ENCODE peak calls at places on chromosomes 16 and 17, in four cellular contexts. V is psoas muscle, S is breast epithelium, F is tibial artery. T is an unnamed sample.

GRCh38 chr17:79188048-79188447 is 113.4 kb downstream of the ENGASE start:
- DNase-seq in V (no peak), S (no peak), F (no peak), T (no peak)

GRCh38 chr17:3907483-3908216 is 8.6 kb downstream of the P2RX1 start:
- DNase-seq in V (no peak), S (no peak), F (no peak), T (no peak)

GRCh38 chr16:72939247-72939646 is 108.7 kb downstream of the ZFHX3 start:
- DNase-seq in V (peak; percentile 48), S (no peak), F (peak; percentile 79), T (no peak)

GRCh38 chr16:30523768-30524574 is 2.4 kb downstream of the ZNF768 start:
- DNase-seq in V (peak; percentile 40), S (no peak), F (no peak), T (no peak)

GRCh38 chr16:29775742-29776408 is 2.2 kb upstream of the ZG16 start:
- DNase-seq in V (no peak), S (no peak), F (no peak), T (no peak)

GRCh38 chr17:28228109-28228840 is 90.7 kb upstream of the TMEM97 start:
- DNase-seq in V (no peak), S (no peak), F (no peak), T (no peak)

GRCh38 chr17:42132941-42133340 is 10.3 kb downstream of the HSPB9 start:
- DNase-seq in V (peak; percentile 63), S (peak; percentile 75), F (peak; percentile 66), T (no peak)

GRCh38 chr17:43949777-43950176 is 4.0 kb downstream of the PYY start:
- DNase-seq in V (no peak), S (no peak), F (no peak), T (no peak)

GRCh38 chr16:23469814-23470213 is 16.8 kb upstream of the COG7 start:
- DNase-seq in V (no peak), S (peak; percentile 66), F (no peak), T (no peak)

GRCh38 chr17:61139219-61139618 is 260.4 kb upstream of the TBX2 start:
- DNase-seq in V (no peak), S (peak; percentile 32), F (peak; percentile 40), T (no peak)

GRCh38 chr17:66403846-66404597 is 101.6 kb downstream of the PRKCA start:
- DNase-seq in V (no peak), S (no peak), F (peak; percentile 26), T (no peak)

GRCh38 chr17:28472871-28473497 is 460 bp upstream of the SLC13A2 start:
- DNase-seq in V (no peak), S (no peak), F (no peak), T (no peak)

GRCh38 chr17:58969156-58969555 is 137.5 kb downstream of the TRIM37 start:
- DNase-seq in V (no peak), S (no peak), F (no peak), T (no peak)

GRCh38 chr17:9958586-9959281 is 53.7 kb upstream of the RCVRN start:
- DNase-seq in V (no peak), S (no peak), F (no peak), T (no peak)

GRCh38 chr17:69900829-69901228 is 174.2 kb upstream of the KCNJ16 start:
- DNase-seq in V (peak; percentile 20), S (no peak), F (no peak), T (no peak)

GRCh38 chr17:67671492-67671891 is 46.2 kb upstream of the NOL11 start:
- DNase-seq in V (no peak), S (no peak), F (no peak), T (no peak)

GRCh38 chr16:70795513-70795912 is 5.4 kb downstream of the VAC14 start:
- DNase-seq in V (no peak), S (no peak), F (no peak), T (no peak)

GRCh38 chr17:19011581-19011980 is 7.0 kb upstream of the FAM83G start:
- DNase-seq in V (peak; percentile 6), S (no peak), F (no peak), T (no peak)

GRCh38 chr17:80981062-80981902 is 10.4 kb upstream of the CHMP6 start:
- DNase-seq in V (no peak), S (no peak), F (no peak), T (no peak)

GRCh38 chr17:73740370-73740769 is 96.1 kb upstream of the SDK2 start:
- DNase-seq in V (no peak), S (no peak), F (no peak), T (no peak)

GRCh38 chr17:82835766-82836512 is 3.9 kb downstream of the ZNF750 start:
- DNase-seq in V (no peak), S (peak; percentile 61), F (peak; percentile 13), T (no peak)
- H3K27ac ChIP-seq in V (peak overlapping the region; percentile 72), S (peak overlapping the region; percentile 85), F (no peak overlapping the region), T (peak overlapping the region; percentile 91)

GRCh38 chr17:45146166-45146565 is 2.1 kb upstream of the HEXIM1 start:
- DNase-seq in V (no peak), S (no peak), F (no peak), T (no peak)
- H3K27ac ChIP-seq in V (peak overlapping the region; percentile 97), S (peak overlapping the region; percentile 100), F (peak overlapping the region; percentile 99), T (peak overlapping the region; percentile 98)

GRCh38 chr17:63675607-63676539 is 24.1 kb downstream of the LIMD2 start:
- DNase-seq in V (peak; percentile 66), S (peak; percentile 69), F (peak; percentile 90), T (no peak)
- H3K27ac ChIP-seq in V (peak overlapping the region; percentile 71), S (peak overlapping the region; percentile 70), F (peak overlapping the region; percentile 61), T (peak overlapping the region; percentile 53)

GRCh38 chr16:75478480-75479345 is 14.2 kb upstream of the TMEM170A start:
- DNase-seq in V (no peak), S (no peak), F (no peak), T (no peak)

GRCh38 chr16:75479421-75479990 is 15.0 kb upstream of the TMEM170A start:
- DNase-seq in V (no peak), S (no peak), F (no peak), T (no peak)

GRCh38 chr16:75475420-75475847 is 10.9 kb upstream of the TMEM170A start:
- DNase-seq in V (no peak), S (no peak), F (no peak), T (no peak)

GRCh38 chr16:75477680-75478473 is 13.4 kb upstream of the TMEM170A start:
- DNase-seq in V (no peak), S (no peak), F (no peak), T (no peak)

DNA sequence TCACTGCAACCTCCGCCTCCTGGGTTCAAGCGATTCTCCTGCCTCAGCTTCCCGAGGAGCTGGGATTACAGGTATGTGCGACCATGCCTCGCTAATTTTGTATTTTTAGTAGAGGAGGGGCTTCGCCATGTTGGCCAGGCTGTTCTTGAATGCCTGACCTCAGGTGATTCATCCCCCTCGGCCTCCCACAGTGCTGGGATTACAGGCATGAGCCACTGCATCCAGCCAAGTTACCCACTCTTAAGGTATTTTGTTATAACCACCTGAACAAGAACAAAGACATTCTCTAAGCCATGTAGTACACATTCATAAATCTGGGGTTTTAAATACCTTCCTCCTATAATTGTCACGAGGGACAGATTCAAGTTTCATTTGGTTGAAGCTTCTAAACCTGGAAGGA is 12.3 kb upstream of the TMEM170A start:
- DNase-seq in V (no peak), S (no peak), F (no peak), T (no peak)
- H3K27ac ChIP-seq in V (no peak overlapping the region), S (no peak overlapping the region), F (no peak overlapping the region), T (peak overlapping the region; percentile 59)

GRCh38 chr16:89883346-89884040 is 10.1 kb downstream of the TCF25 start:
- DNase-seq in V (no peak), S (no peak), F (no peak), T (no peak)

GRCh38 chr16:89887243-89887642 is 13.9 kb downstream of the TCF25 start:
- DNase-seq in V (no peak), S (no peak), F (no peak), T (no peak)

GRCh38 chr16:89884041-89884421 is 10.6 kb downstream of the TCF25 start:
- DNase-seq in V (no peak), S (no peak), F (no peak), T (no peak)

GRCh38 chr16:89880477-89881367 is 7.3 kb downstream of the TCF25 start:
- DNase-seq in V (no peak), S (no peak), F (no peak), T (no peak)

GRCh38 chr16:89881368-89881730 is 8.0 kb downstream of the TCF25 start:
- DNase-seq in V (no peak), S (no peak), F (no peak), T (no peak)
- H3K27ac ChIP-seq in V (no peak overlapping the region), S (no peak overlapping the region), F (no peak overlapping the region), T (no peak overlapping the region)